ENCODE peak calls at places on chromosomes 11 and 22, in five cellular contexts. D is activated CD8-positive, alpha-beta T cell treated with anti-CD3 and anti-CD28 coated beads, Interleukin-2, amount 10 ng/mL, durations not matched to agents 7 days and 5 days; Q is EH; N is fibroblast of pulmonary artery; C is activated CD4-positive, alpha-beta T cell treated with anti-CD3 and anti-CD28 coated beads, Interleukin-2, amount 50 U/mL, for 1 hour. G is an unnamed sample.

GRCh38 chr11:58577441-58578135 is 1.3 kb upstream of the ZFP91 start:
- DNase-seq in D (peak), N (peak), C (peak), Q (peak), G (peak)

GRCh38 chr22:19644314-19645223 is 69.7 kb upstream of the SEPTIN5 start:
- DNase-seq in N (no peak), D (no peak), C (no peak), Q (peak), G (no peak)

GRCh38 chr11:62804310-62805043 is 763 bp downstream of the NXF1 start:
- DNase-seq in D (no peak), C (no peak), Q (peak), N (peak), G (peak)

GRCh38 chr22:30869996-30870395 is 98.6 kb downstream of the MORC2 start:
- DNase-seq in Q (no peak), N (no peak), C (no peak), D (no peak), G (no peak)

GRCh38 chr11:35617687-35618496 is at the start of gene FJX1:
- DNase-seq in Q (peak), D (peak), C (no peak), N (peak), G (peak)

GRCh38 chr22:26610983-26611382 is 6.8 kb downstream of the CRYBB1 start:
- DNase-seq in C (no peak), D (no peak), N (no peak), Q (peak), G (no peak)

GRCh38 chr11:8584511-8584910 is 9.5 kb downstream of the STK33 start:
- DNase-seq in N (no peak), C (no peak), D (no peak), Q (no peak), G (peak)

GRCh38 chr11:118961189-118961588 is 5.1 kb downstream of the UPK2 start:
- DNase-seq in D (no peak), N (no peak), Q (no peak), C (no peak), G (no peak)

GRCh38 chr22:31508536-31508935 is 12.2 kb downstream of the SFI1 start:
- DNase-seq in D (no peak), Q (no peak), C (no peak), N (no peak), G (no peak)

GRCh38 chr22:31952459-31952858 is 8.1 kb downstream of the YWHAH start:
- DNase-seq in D (no peak), N (peak), C (no peak), Q (peak), G (peak)

GRCh38 chr11:79414644-79415317 is 26.0 kb downstream of the TENM4 start:
- DNase-seq in N (peak), Q (peak), C (no peak), D (no peak), G (peak)

GRCh38 chr22:45884201-45885067 is 92.5 kb downstream of the WNT7B start:
- DNase-seq in Q (no peak), D (no peak), C (no peak), N (no peak), G (no peak)

GRCh38 chr11:128052912-128053641 is 534.3 kb downstream of the ETS1 start:
- DNase-seq in D (peak), Q (peak), N (peak), C (no peak), G (peak)

GRCh38 chr11:117182551-117182935 is 4.0 kb downstream of the SIDT2 start:
- DNase-seq in Q (no peak), D (no peak), N (no peak), C (no peak), G (no peak)

GRCh38 chr11:12066056-12066798 is 44.2 kb upstream of the MICAL2 start:
- DNase-seq in N (peak), C (no peak), Q (peak), D (no peak), G (peak)

GRCh38 chr11:76337918-76338317 is 43.0 kb downstream of the THAP12 start:
- DNase-seq in N (no peak), C (no peak), D (no peak), Q (no peak), G (peak)

GRCh38 chr11:15969701-15970329 is 386.5 kb downstream of the SOX6 start:
- DNase-seq in N (peak), Q (peak), C (no peak), D (no peak), G (peak)

GRCh38 chr11:133968300-133968699 is 11.5 kb upstream of the IGSF9B start:
- DNase-seq in Q (no peak), N (no peak), D (no peak), C (no peak), G (no peak)

GRCh38 chr11:64323373-64323772 is 5.5 kb downstream of the PRDX5 start:
- DNase-seq in C (no peak), Q (no peak), D (no peak), N (no peak), G (no peak)

GRCh38 chr11:124817036-124817435 is 16.8 kb upstream of the MSANTD2 start:
- DNase-seq in C (no peak), Q (no peak), N (no peak), D (no peak), G (no peak)

GRCh38 chr11:102177974-102178631 is 67.9 kb downstream of the YAP1 start:
- DNase-seq in D (no peak), N (peak), C (no peak), Q (peak), G (peak)

GRCh38 chr11:114081641-114082414 is 22.3 kb downstream of the ZBTB16 start:
- DNase-seq in D (no peak), C (no peak), N (peak), Q (peak), G (peak)

GRCh38 chr11:36817336-36817965 is 219.4 kb upstream of the RAG2 start:
- DNase-seq in D (no peak), N (no peak), Q (no peak), C (no peak), G (peak)

GRCh38 chr22:22720201-22720723 is 75.8 kb downstream of the GGTLC2 start:
- DNase-seq in C (peak), D (peak), N (peak), Q (peak), G (peak)

GRCh38 chr22:25510926-25511325 is 53.5 kb upstream of the GRK3 start:
- DNase-seq in D (no peak), N (no peak), C (no peak), Q (no peak), G (no peak)

GRCh38 chr11:105670811-105671210 is 60.9 kb downstream of the GRIA4 start:
- DNase-seq in N (no peak), D (no peak), C (no peak), Q (no peak), G (peak)

GRCh38 chr11:124199702-124200101 is 16.6 kb downstream of the OR10D3 start:
- DNase-seq in Q (no peak), D (no peak), C (no peak), N (peak), G (peak)

GRCh38 chr11:72228229-72228843 is 3.8 kb downstream of the INPPL1 start:
- DNase-seq in C (no peak), Q (no peak), D (no peak), N (no peak), G (no peak)

GRCh38 chr11:61392991-61393595 is 706 bp downstream of the TMEM216 start:
- DNase-seq in N (peak), C (peak), Q (peak), D (peak), G (no peak)

GRCh38 chr11:73538381-73538872 is 59.5 kb downstream of the FAM168A start:
- DNase-seq in C (no peak), N (peak), D (peak), Q (peak), G (no peak)

GRCh38 chr22:42177891-42178336 is 47.3 kb upstream of the CYP2D6 start:
- DNase-seq in N (no peak), C (no peak), D (no peak), Q (no peak), G (no peak)

GRCh38 chr11:86482684-86483083 is 108.0 kb downstream of the CCDC81 start:
- DNase-seq in D (no peak), N (no peak), Q (no peak), C (no peak), G (no peak)

GRCh38 chr11:68441466-68442230 is 18.9 kb upstream of the PPP6R3 start:
- DNase-seq in C (no peak), N (peak), D (no peak), Q (peak), G (no peak)

G was measured in amniotic epithelial cell.